ENCODE peak calls at places on chromosome 14, in four cellular contexts. R is heart left ventricle, C is PC-3, S is breast epithelium. F is an unnamed sample.

GRCh38 chr14:38987781-38988180 is 115.3 kb downstream of the SEC23A start:
- DNase-seq in R (no peak), C (no peak), S (no peak), F (no peak)

GRCh38 chr14:29926701-29927595 is 699 bp downstream of the PRKD1 start:
- DNase-seq in R (peak; percentile 50), C (peak; percentile 53), S (no peak), F (peak; percentile 49)

GRCh38 chr14:87869619-87870583 is 123.1 kb downstream of the GALC start:
- DNase-seq in R (no peak), C (peak; percentile 60), S (no peak), F (no peak)

GRCh38 chr14:103880986-103881926 is 33.9 kb upstream of the PPP1R13B start:
- DNase-seq in R (peak; percentile 50), C (no peak), S (no peak), F (peak; percentile 60)

GRCh38 chr14:100803694-100804075 is 22.2 kb upstream of the MEG3 start:
- DNase-seq in R (no peak), C (no peak), S (no peak), F (no peak)

GRCh38 chr14:73731111-73731510 is 16.9 kb upstream of the PNMA1 start:
- DNase-seq in R (no peak), C (no peak), S (no peak), F (no peak)

GRCh38 chr14:78598046-78598652 is 428.0 kb downstream of the NRXN3 start:
- DNase-seq in R (peak; percentile 38), C (peak; percentile 74), S (peak; percentile 53), F (peak; percentile 17)

GRCh38 chr14:74289801-74290200 is 12.9 kb downstream of the ABCD4 start:
- DNase-seq in R (no peak), C (no peak), S (no peak), F (no peak)

GRCh38 chr14:68977137-68977740 is 1.9 kb downstream of the ACTN1 start:
- DNase-seq in R (no peak), C (no peak), S (no peak), F (no peak)

GRCh38 chr14:94192534-94192933 is 18.4 kb downstream of the PPP4R4 start:
- DNase-seq in R (no peak), C (no peak), S (no peak), F (no peak)

GRCh38 chr14:92633724-92634123 is 114.7 kb downstream of the LGMN start:
- DNase-seq in R (no peak), C (no peak), S (no peak), F (no peak)

GRCh38 chr14:32925439-32925838 is 13.2 kb upstream of the NPAS3 start:
- DNase-seq in R (no peak), C (no peak), S (no peak), F (no peak)

GRCh38 chr14:75489480-75489837 is 32.8 kb upstream of the BATF start:
- DNase-seq in R (no peak), C (no peak), S (no peak), F (no peak)

GRCh38 chr14:89163237-89163636 is 253.8 kb downstream of the FOXN3 start:
- DNase-seq in R (no peak), C (no peak), S (no peak), F (no peak)

GRCh38 chr14:66501592-66501991 is 6.4 kb upstream of the GPHN start:
- DNase-seq in R (no peak), C (no peak), S (no peak), F (no peak)

GRCh38 chr14:85701116-85701515 is 171.2 kb downstream of the FLRT2 start:
- DNase-seq in R (no peak), C (no peak), S (no peak), F (no peak)

GRCh38 chr14:44271006-44271405 is 236.1 kb downstream of the FSCB start:
- DNase-seq in R (no peak), C (no peak), S (no peak), F (no peak)

GRCh38 chr14:73943083-73943482 is 6.8 kb downstream of the FAM161B start:
- DNase-seq in R (no peak), C (peak; percentile 58), S (no peak), F (no peak)

GRCh38 chr14:95204705-95205104 is 47.4 kb upstream of the DICER1 start:
- DNase-seq in R (no peak), C (no peak), S (no peak), F (no peak)

GRCh38 chr14:104794641-104795467 is 694 bp downstream of the AKT1 start:
- DNase-seq in R (peak; percentile 46), C (peak; percentile 26), S (no peak), F (no peak)

GRCh38 chr14:101116065-101116464 is 212.5 kb upstream of the RTL1 start:
- DNase-seq in R (no peak), C (no peak), S (no peak), F (no peak)

GRCh38 chr14:32203928-32204357 is 874 bp upstream of the RNU6-8 start:
- DNase-seq in R (peak; percentile 16), C (peak; percentile 29), S (no peak), F (peak; percentile 21)

GRCh38 chr14:82438416-82438815 is 904.8 kb upstream of the SEL1L start:
- DNase-seq in R (no peak), C (no peak), S (no peak), F (no peak)

GRCh38 chr14:42140831-42141279 is 534.2 kb downstream of the LRFN5 start:
- DNase-seq in R (no peak), C (peak; percentile 90), S (no peak), F (no peak)

GRCh38 chr14:80973918-80974317 is 18.5 kb downstream of the TSHR start:
- DNase-seq in R (no peak), C (no peak), S (no peak), F (no peak)

DNA sequence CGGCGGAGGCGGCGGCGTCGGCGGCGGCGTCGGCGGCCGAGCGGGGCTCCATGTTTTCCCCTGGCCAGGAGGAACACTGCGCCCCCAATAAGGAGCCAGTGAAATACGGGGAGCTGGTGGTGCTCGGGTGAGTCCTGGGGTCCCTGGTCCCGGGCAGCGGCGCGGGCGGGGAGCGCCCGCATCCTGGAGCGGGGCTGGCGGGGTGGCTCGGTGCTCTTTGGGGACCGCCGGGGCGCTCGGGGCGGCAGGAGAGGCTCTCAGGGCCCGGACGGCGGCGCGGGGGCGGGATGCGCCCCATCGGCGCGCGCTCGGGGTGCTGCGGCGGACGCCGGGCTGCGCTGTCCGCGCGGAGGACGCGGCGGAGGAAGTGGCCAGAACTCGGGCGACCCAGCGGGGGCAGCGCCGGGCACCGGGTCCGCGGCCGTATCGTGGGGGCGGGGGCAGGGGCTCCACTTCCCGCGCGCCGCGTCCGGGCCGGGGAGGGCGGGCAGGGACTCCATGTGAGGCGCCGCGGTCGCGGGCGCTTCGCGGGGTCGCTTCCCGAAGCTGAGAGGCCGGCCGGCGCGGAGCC is 485 bp downstream of the PELI2 start:
- DNase-seq in R (peak; percentile 47), C (no peak), S (no peak), F (peak; percentile 41)
- H3K27ac ChIP-seq in R (peak overlapping the region; percentile 76), C (no peak overlapping the region), S (peak overlapping the region; percentile 96), F (peak overlapping the region; percentile 91)

DNA sequence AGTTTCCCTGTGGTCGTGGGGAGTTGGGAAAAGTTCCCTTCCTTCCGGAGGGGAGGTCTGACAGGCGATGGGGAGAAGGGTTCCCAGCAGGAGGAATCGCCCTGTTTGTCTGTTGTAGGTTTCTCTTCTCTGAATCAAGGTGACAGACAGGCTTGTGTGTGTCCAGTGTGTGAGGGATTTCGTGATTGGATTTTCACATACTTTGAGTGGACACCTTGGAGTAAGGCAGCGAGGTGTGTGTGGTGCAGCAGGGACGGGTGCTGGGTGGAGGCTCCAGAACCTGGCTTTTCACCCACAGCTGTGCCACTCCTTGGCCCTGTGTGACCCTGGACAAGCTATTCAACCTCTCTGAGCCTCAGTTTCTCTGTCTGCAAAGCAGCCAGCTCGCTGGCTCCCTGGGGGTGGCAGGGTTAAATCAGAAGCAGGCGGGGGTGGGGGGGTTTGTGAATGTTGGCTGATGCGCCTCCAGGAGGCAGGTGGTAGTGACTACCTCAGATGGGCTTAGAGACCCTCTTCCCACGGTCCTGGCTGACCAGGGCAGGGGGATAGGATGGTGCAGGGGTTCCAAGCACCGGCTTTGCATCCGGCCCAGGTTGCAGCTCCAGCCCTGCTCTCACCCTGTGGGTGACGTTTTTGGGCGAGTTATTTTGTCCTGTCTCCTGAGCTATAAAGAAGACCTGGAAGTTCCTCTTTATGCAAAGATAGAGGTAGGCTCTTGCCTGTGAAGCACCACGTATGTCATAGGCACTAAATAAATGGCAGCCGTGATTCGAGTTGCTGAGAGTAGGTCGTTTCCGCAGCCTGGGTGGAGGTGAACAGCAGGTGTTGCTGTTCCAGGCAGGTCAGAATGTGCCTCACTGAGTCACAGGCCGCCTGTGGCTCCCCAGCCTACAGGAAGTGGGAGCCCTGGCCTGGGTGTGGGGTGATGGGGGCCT is 687 bp downstream of the BDKRB2 start:
- DNase-seq in R (no peak), C (no peak), S (no peak), F (no peak)
- TF ChIP-seq CTCF in R (no peak), C (no peak), S (no peak), F (no peak)

DNA sequence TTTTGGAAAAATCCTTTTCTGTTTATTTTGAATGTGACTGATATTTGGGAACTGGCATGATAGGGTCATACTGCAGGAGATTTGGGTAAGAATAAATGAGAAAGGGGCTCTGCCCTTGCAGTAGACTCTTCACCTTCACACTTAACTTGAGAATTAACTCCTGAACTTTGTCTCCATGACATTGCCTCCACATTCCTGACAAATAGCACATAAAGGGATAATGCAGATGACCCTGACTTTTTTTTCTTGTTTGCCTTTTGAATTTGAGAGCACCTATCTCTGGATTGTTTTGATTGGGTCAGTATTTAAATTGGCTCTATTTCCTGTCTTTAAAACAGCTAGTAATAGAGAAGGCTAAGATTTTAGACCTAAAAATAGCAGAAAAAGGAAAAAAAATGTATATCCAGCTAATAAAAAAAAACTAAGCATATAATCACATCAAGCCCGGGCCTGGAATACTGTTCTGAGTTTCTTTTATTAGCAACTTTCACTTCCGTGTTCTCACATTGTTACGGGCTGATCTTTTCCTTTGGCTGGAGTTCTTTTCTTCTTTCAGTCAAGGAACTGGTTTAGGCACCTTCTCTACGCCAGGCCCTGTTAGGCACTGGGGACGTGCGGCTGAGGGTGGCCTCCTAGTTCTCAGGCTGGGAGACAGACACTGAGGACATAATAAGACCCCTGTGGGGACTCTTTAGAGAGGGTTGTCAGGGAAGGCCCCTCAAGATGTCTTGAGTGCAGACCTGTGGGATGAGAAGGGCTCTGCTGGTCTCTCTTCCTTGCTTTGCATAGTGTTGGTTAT is 53.1 kb upstream of the GNPNAT1 start:
- DNase-seq in R (no peak), C (no peak), S (no peak), F (no peak)
- H3K27ac ChIP-seq in R (peak overlapping the region; percentile 60), C (no peak overlapping the region), S (peak overlapping the region; percentile 69), F (peak overlapping the region; percentile 79)

GRCh38 chr14:26917086-26917485 is 319.3 kb upstream of the NOVA1 start:
- DNase-seq in R (no peak), C (peak; percentile 45), S (no peak), F (no peak)
- TF ChIP-seq CTCF in R (no peak), C (peak; percentile 63), S (peak; percentile 33), F (peak; percentile 43)

GRCh38 chr14:70602254-70602653 is 1.8 kb upstream of the MED6 start:
- DNase-seq in R (no peak), C (no peak), S (no peak), F (no peak)

GRCh38 chr14:70600382-70601157 is at the start of gene MED6:
- DNase-seq in R (peak; percentile 95), C (peak; percentile 94), S (peak; percentile 90), F (peak; percentile 95)

GRCh38 chr14:70595443-70596185 is 4.8 kb downstream of the MED6 start:
- DNase-seq in R (no peak), C (peak; percentile 45), S (no peak), F (no peak)

DNA sequence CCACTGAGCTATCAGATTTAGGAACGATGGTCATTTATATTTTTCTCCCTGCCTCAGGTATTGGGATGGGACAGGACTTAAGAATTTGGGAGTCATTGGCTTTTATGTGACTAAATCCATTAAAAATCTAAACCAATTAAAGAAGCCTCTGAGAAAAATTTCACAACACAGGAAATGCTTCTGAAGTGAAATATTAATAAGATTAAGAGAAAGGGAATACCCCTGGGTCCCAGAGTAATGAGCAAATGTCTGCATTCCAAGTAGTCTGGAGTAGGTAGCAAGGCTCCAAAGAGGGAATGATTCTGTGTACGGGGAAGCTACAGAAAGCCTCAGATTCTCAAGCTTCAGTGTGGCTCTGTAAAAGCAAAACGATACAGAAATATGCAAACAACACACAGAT is 707 bp upstream of the MED6 start:
- DNase-seq in R (no peak), C (peak; percentile 36), S (no peak), F (no peak)
- H3K27ac ChIP-seq in R (peak overlapping the region; percentile 16), C (peak overlapping the region; percentile 31), S (peak overlapping the region; percentile 85), F (peak overlapping the region; percentile 71)

F was measured in left ventricle myocardium inferior.